ENCODE peak calls at places on chromosome 16, in six cellular contexts. D, M, Z, T, I and Q are unnamed samples.

GRCh38 chr16:66588981-66589713 is 9.9 kb downstream of the CMTM2 start:
- DNase-seq in M (peak), D (no peak), Z (no peak), T (peak), I (peak), Q (peak)

GRCh38 chr16:5693426-5693825 is 595.8 kb upstream of the EEF2KMT start:
- DNase-seq in I (no peak), D (no peak), T (no peak), Z (no peak), M (no peak), Q (no peak)

GRCh38 chr16:30889721-30890120 is 4.2 kb downstream of the BCL7C start:
- DNase-seq in D (no peak), I (no peak), T (no peak), Z (no peak), M (no peak), Q (no peak)

GRCh38 chr16:64094170-64094960 is 1027.5 kb downstream of the CDH11 start:
- DNase-seq in T (peak), Z (no peak), M (peak), I (no peak), D (no peak), Q (no peak)

GRCh38 chr16:14485131-14485551 is 144.9 kb downstream of the PARN start:
- DNase-seq in T (peak), M (no peak), D (no peak), Z (no peak), I (peak), Q (no peak)

GRCh38 chr16:4053663-4054479 is 62.4 kb downstream of the ADCY9 start:
- DNase-seq in I (no peak), M (peak), T (peak), D (peak), Z (no peak), Q (no peak)

GRCh38 chr16:83520596-83520995 is 287.2 kb upstream of the HSBP1 start:
- DNase-seq in Z (no peak), D (no peak), M (no peak), I (no peak), T (no peak), Q (no peak)

GRCh38 chr16:78897299-78897698 is 703.2 kb downstream of the MAF start:
- DNase-seq in Z (no peak), T (no peak), D (no peak), I (no peak), M (no peak), Q (no peak)

GRCh38 chr16:23858496-23859062 is 22.8 kb downstream of the PRKCB start:
- DNase-seq in D (no peak), Z (no peak), I (no peak), T (peak), M (no peak), Q (no peak)

GRCh38 chr16:29784901-29785500 is 5.5 kb upstream of the KIF22 start:
- DNase-seq in M (peak), D (no peak), I (peak), T (peak), Z (no peak), Q (peak)

GRCh38 chr16:53053967-53054669 is 673 bp upstream of the CHD9 start:
- DNase-seq in T (peak), M (peak), D (no peak), I (peak), Z (peak), Q (peak)

GRCh38 chr16:777826-778225 is 10.4 kb downstream of the RPUSD1 start:
- DNase-seq in D (no peak), T (peak), Z (no peak), I (peak), M (peak), Q (no peak)

GRCh38 chr16:15498427-15499175 is 64.2 kb downstream of the BMERB1 start:
- DNase-seq in M (no peak), T (peak), Z (no peak), I (peak), D (no peak), Q (no peak)

GRCh38 chr16:49440156-49441065 is 66.8 kb downstream of the C16orf78 start:
- DNase-seq in Z (peak), D (no peak), M (no peak), T (no peak), I (peak), Q (no peak)

GRCh38 chr16:26816885-26817571 is 249.7 kb upstream of the C16orf82 start:
- DNase-seq in D (peak), I (no peak), T (peak), Z (no peak), M (peak), Q (no peak)

GRCh38 chr16:65702707-65703402 is 581.0 kb upstream of the CDH11 start:
- DNase-seq in D (no peak), T (no peak), I (peak), M (no peak), Z (no peak), Q (no peak)

GRCh38 chr16:66592814-66593213 is 11.7 kb upstream of the CMTM3 start:
- DNase-seq in D (no peak), M (no peak), I (no peak), Z (no peak), T (no peak), Q (no peak)